ENCODE peak calls at places on chromosomes 2 and 18, in five cellular contexts. One of them, this sample, is unnamed.

GRCh38 chr2:182148344-182148743 is 162.7 kb downstream of the PPP1R1C start:
- DNase-seq in activated naive CD4-positive, alpha-beta T cell: no peak
- DNase-seq in stimulated activated CD8-positive, alpha-beta memory T cell treated with anti-CD3 and anti-CD28 coated beads, Interleukin-12 subunit alpha, Interleukin-12 subunit beta, amount 100 ng/mL, for 4 hours: no peak
- DNase-seq in sciatic nerve: no peak
- DNase-seq in fibroblast of villous mesenchyme: no peak
- DNase-seq in this sample: no peak

GRCh38 chr2:162821176-162821575 is 17.4 kb downstream of the KCNH7 start:
- DNase-seq in activated naive CD4-positive, alpha-beta T cell: no peak
- DNase-seq in stimulated activated CD8-positive, alpha-beta memory T cell treated with anti-CD3 and anti-CD28 coated beads, Interleukin-12 subunit alpha, Interleukin-12 subunit beta, amount 100 ng/mL, for 4 hours: no peak
- DNase-seq in sciatic nerve: no peak
- DNase-seq in fibroblast of villous mesenchyme: no peak
- DNase-seq in this sample: no peak

GRCh38 chr2:69147841-69148533 is 135.0 kb downstream of the ANTXR1 start:
- DNase-seq in activated naive CD4-positive, alpha-beta T cell: no peak
- DNase-seq in stimulated activated CD8-positive, alpha-beta memory T cell treated with anti-CD3 and anti-CD28 coated beads, Interleukin-12 subunit alpha, Interleukin-12 subunit beta, amount 100 ng/mL, for 4 hours: no peak
- DNase-seq in sciatic nerve: no peak
- DNase-seq in fibroblast of villous mesenchyme: no peak
- DNase-seq in this sample: no peak

GRCh38 chr2:20608666-20609348 is 42.1 kb downstream of the HS1BP3 start:
- DNase-seq in activated naive CD4-positive, alpha-beta T cell: no peak
- DNase-seq in stimulated activated CD8-positive, alpha-beta memory T cell treated with anti-CD3 and anti-CD28 coated beads, Interleukin-12 subunit alpha, Interleukin-12 subunit beta, amount 100 ng/mL, for 4 hours: no peak
- DNase-seq in sciatic nerve: peak
- DNase-seq in fibroblast of villous mesenchyme: no peak
- DNase-seq in this sample: no peak

GRCh38 chr18:28823506-28824182 is 646.7 kb upstream of the CDH2 start:
- DNase-seq in activated naive CD4-positive, alpha-beta T cell: no peak
- DNase-seq in stimulated activated CD8-positive, alpha-beta memory T cell treated with anti-CD3 and anti-CD28 coated beads, Interleukin-12 subunit alpha, Interleukin-12 subunit beta, amount 100 ng/mL, for 4 hours: no peak
- DNase-seq in sciatic nerve: no peak
- DNase-seq in fibroblast of villous mesenchyme: no peak
- DNase-seq in this sample: no peak

GRCh38 chr2:10426726-10427567 is 21.2 kb downstream of the ODC1 start:
- DNase-seq in activated naive CD4-positive, alpha-beta T cell: no peak
- DNase-seq in stimulated activated CD8-positive, alpha-beta memory T cell treated with anti-CD3 and anti-CD28 coated beads, Interleukin-12 subunit alpha, Interleukin-12 subunit beta, amount 100 ng/mL, for 4 hours: no peak
- DNase-seq in sciatic nerve: no peak
- DNase-seq in fibroblast of villous mesenchyme: no peak
- DNase-seq in this sample: no peak

GRCh38 chr2:11379558-11379957 is 35.1 kb upstream of the ROCK2 start:
- DNase-seq in activated naive CD4-positive, alpha-beta T cell: no peak
- DNase-seq in stimulated activated CD8-positive, alpha-beta memory T cell treated with anti-CD3 and anti-CD28 coated beads, Interleukin-12 subunit alpha, Interleukin-12 subunit beta, amount 100 ng/mL, for 4 hours: no peak
- DNase-seq in sciatic nerve: no peak
- DNase-seq in fibroblast of villous mesenchyme: peak
- DNase-seq in this sample: no peak

GRCh38 chr2:2870106-2870505 is 507.5 kb downstream of the EIPR1 start:
- DNase-seq in activated naive CD4-positive, alpha-beta T cell: no peak
- DNase-seq in stimulated activated CD8-positive, alpha-beta memory T cell treated with anti-CD3 and anti-CD28 coated beads, Interleukin-12 subunit alpha, Interleukin-12 subunit beta, amount 100 ng/mL, for 4 hours: no peak
- DNase-seq in sciatic nerve: no peak
- DNase-seq in fibroblast of villous mesenchyme: no peak
- DNase-seq in this sample: no peak

GRCh38 chr2:180707175-180707866 is 273.1 kb upstream of the UBE2E3 start:
- DNase-seq in activated naive CD4-positive, alpha-beta T cell: no peak
- DNase-seq in stimulated activated CD8-positive, alpha-beta memory T cell treated with anti-CD3 and anti-CD28 coated beads, Interleukin-12 subunit alpha, Interleukin-12 subunit beta, amount 100 ng/mL, for 4 hours: no peak
- DNase-seq in sciatic nerve: no peak
- DNase-seq in fibroblast of villous mesenchyme: no peak
- DNase-seq in this sample: no peak

GRCh38 chr2:195559431-195559914 is 97.6 kb upstream of the SLC39A10 start:
- DNase-seq in activated naive CD4-positive, alpha-beta T cell: peak
- DNase-seq in stimulated activated CD8-positive, alpha-beta memory T cell treated with anti-CD3 and anti-CD28 coated beads, Interleukin-12 subunit alpha, Interleukin-12 subunit beta, amount 100 ng/mL, for 4 hours: peak
- DNase-seq in sciatic nerve: no peak
- DNase-seq in fibroblast of villous mesenchyme: peak
- DNase-seq in this sample: no peak

GRCh38 chr2:10331033-10331701 is 28.5 kb downstream of the HPCAL1 start:
- DNase-seq in activated naive CD4-positive, alpha-beta T cell: peak
- DNase-seq in stimulated activated CD8-positive, alpha-beta memory T cell treated with anti-CD3 and anti-CD28 coated beads, Interleukin-12 subunit alpha, Interleukin-12 subunit beta, amount 100 ng/mL, for 4 hours: peak
- DNase-seq in sciatic nerve: no peak
- DNase-seq in fibroblast of villous mesenchyme: peak
- DNase-seq in this sample: no peak

GRCh38 chr18:22165603-22166069 is 3.8 kb upstream of the GATA6 start:
- DNase-seq in activated naive CD4-positive, alpha-beta T cell: no peak
- DNase-seq in stimulated activated CD8-positive, alpha-beta memory T cell treated with anti-CD3 and anti-CD28 coated beads, Interleukin-12 subunit alpha, Interleukin-12 subunit beta, amount 100 ng/mL, for 4 hours: no peak
- DNase-seq in sciatic nerve: no peak
- DNase-seq in fibroblast of villous mesenchyme: no peak
- DNase-seq in this sample: peak

GRCh38 chr2:19775838-19776237 is 125.9 kb downstream of the TTC32 start:
- DNase-seq in activated naive CD4-positive, alpha-beta T cell: no peak
- DNase-seq in stimulated activated CD8-positive, alpha-beta memory T cell treated with anti-CD3 and anti-CD28 coated beads, Interleukin-12 subunit alpha, Interleukin-12 subunit beta, amount 100 ng/mL, for 4 hours: no peak
- DNase-seq in sciatic nerve: no peak
- DNase-seq in fibroblast of villous mesenchyme: peak
- DNase-seq in this sample: no peak

This sample was measured in mesothelial cell of epicardium.